ENCODE peak calls at places on chromosomes 16 and 17, in six cellular contexts. J is MM.1S, O is GM12878, X is HCT116, U is endothelial cell of umbilical vein, D is neural progenitor cell. Q is an unnamed sample. For H3K79me2, the result is how much of the 10 kb centered on the place peaks cover.

GRCh38 chr16:2749936-2750335 is 2.5 kb upstream of the SRRM2 start:
- DNase-seq in J (no peak), O (no peak), X (no peak), U (no peak), D (no peak), Q (no peak)

GRCh38 chr17:78981010-78981888 is 1.5 kb upstream of the LGALS3BP start:
- DNase-seq in J (no peak), O (no peak), X (no peak), U (no peak), D (peak), Q (no peak)

GRCh38 chr17:19418312-19418992 is 7.4 kb downstream of the RNF112 start:
- DNase-seq in J (peak), O (no peak), X (no peak), U (peak), D (no peak), Q (peak)

GRCh38 chr16:88649195-88649923 is 1.5 kb downstream of the CYBA start:
- DNase-seq in J (no peak), O (no peak), X (no peak), U (no peak), D (no peak), Q (no peak)

GRCh38 chr17:18933102-18934058 is 18.6 kb upstream of the SLC5A10 start:
- DNase-seq in J (no peak), O (no peak), X (no peak), U (no peak), D (no peak), Q (no peak)

GRCh38 chr17:82302991-82303943 is 14.1 kb downstream of the CD7 start:
- DNase-seq in J (no peak), O (no peak), X (no peak), U (no peak), D (no peak), Q (no peak)

GRCh38 chr17:1552911-1553310 is 9.7 kb downstream of the PITPNA start:
- DNase-seq in J (no peak), O (no peak), X (no peak), U (no peak), D (no peak), Q (no peak)

GRCh38 chr17:59859444-59860025 is 33.2 kb downstream of the TUBD1 start:
- DNase-seq in J (peak), O (no peak), X (no peak), U (peak), D (no peak), Q (peak)

GRCh38 chr17:80663783-80664206 is 119.2 kb downstream of the RPTOR start:
- DNase-seq in J (no peak), O (no peak), X (no peak), U (no peak), D (no peak), Q (peak)

GRCh38 chr17:31533546-31534155 is 142.2 kb downstream of the RAB11FIP4 start:
- DNase-seq in J (no peak), O (no peak), X (peak), U (peak), D (peak), Q (peak)

GRCh38 chr17:80786470-80786869 is 205.2 kb upstream of the CHMP6 start:
- DNase-seq in J (no peak), O (no peak), X (no peak), U (no peak), D (peak), Q (no peak)

GRCh38 chr16:86245351-86245750 is 265.0 kb upstream of the FOXF1 start:
- DNase-seq in J (no peak), O (no peak), X (no peak), U (no peak), D (no peak), Q (no peak)

GRCh38 chr16:90084215-90084614 is 7.1 kb upstream of the PRDM7 start:
- DNase-seq in J (no peak), O (no peak), X (no peak), U (no peak), D (no peak), Q (no peak)

GRCh38 chr16:57260294-57260929 is 15.4 kb downstream of the ARL2BP start:
- DNase-seq in J (no peak), O (peak), X (no peak), U (peak), D (peak), Q (peak)

GRCh38 chr16:20803561-20804214 is 2.6 kb downstream of the ERI2 start:
- DNase-seq in J (no peak), O (no peak), X (no peak), U (no peak), D (no peak), Q (no peak)

GRCh38 chr16:66948034-66948821 is 12.8 kb upstream of the CES3 start:
- DNase-seq in J (no peak), O (no peak), X (no peak), U (peak), D (no peak), Q (no peak)

GRCh38 chr17:4333041-4333440 is 33.4 kb downstream of the UBE2G1 start:
- DNase-seq in J (no peak), O (no peak), X (no peak), U (no peak), D (no peak), Q (no peak)
- H3K79me2 ChIP-seq in J (half or more), O (half or more), X (half or more), U (half or more), D (half or more), Q (half or more)

GRCh38 chr16:73082608-73083007 is 34.7 kb upstream of the ZFHX3 start:
- DNase-seq in J (no peak), O (no peak), X (no peak), U (no peak), D (no peak), Q (peak)
- H3K9ac ChIP-seq in J (no peak), O (no peak), X (no peak), U (no peak), D (no peak), Q (no peak)

GRCh38 chr17:67211742-67212141 is 33.3 kb downstream of the HELZ start:
- DNase-seq in J (no peak), O (no peak), X (no peak), U (no peak), D (no peak), Q (no peak)

GRCh38 chr17:67212231-67212630 is 32.8 kb downstream of the HELZ start:
- DNase-seq in J (no peak), O (no peak), X (no peak), U (no peak), D (no peak), Q (no peak)

GRCh38 chr17:67212716-67213417 is 32.1 kb downstream of the HELZ start:
- DNase-seq in J (no peak), O (no peak), X (no peak), U (no peak), D (no peak), Q (peak)

GRCh38 chr17:67208232-67208631 is 36.8 kb downstream of the HELZ start:
- DNase-seq in J (no peak), O (no peak), X (no peak), U (no peak), D (no peak), Q (no peak)

DNA sequence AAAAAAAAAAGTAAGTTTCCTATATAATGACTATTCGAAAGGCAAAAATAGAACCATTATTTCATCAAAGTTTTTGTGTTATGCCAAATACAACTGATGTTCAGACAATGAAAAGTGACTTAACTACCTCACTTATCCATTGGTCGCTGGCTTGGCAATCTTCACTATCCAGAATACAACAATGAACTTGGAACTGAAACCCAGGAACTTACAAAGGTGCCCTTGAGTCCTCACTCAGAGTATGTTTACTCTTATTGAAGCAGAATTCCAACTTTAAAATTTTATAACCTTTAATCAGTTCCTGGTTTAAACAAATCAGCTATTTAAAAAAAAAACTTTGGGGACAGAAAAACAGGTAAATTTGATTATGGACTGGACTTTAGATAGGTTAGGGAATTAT is 34.1 kb downstream of the HELZ start:
- DNase-seq in J (no peak), O (no peak), X (no peak), U (no peak), D (no peak), Q (no peak)
- H3K79me2 ChIP-seq in J (under half), O (under half), X (under half), U (under half), D (under half), Q (under half)

DNA sequence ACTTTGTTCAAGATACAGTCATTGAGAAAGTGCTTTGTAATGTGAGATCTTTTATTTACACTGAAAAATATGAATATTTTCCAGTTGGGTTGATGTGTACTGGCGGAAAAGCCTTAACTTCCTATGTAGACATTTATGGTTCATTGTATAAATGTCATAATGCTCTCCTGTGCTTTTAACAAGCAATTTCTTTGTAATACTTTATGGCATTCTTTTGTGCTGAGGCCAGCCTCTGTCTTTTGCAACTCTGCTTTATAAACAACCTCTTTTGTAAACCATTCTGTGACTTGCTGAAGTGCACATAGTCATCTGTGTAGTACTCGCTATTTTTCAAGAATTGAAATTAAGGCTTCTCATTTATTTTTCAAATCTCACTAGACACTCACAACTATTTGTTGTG is 291.2 kb downstream of the CDH11 start:
- DNase-seq in J (no peak), O (no peak), X (no peak), U (no peak), D (no peak), Q (peak)
- H3K9ac ChIP-seq in J (no peak), O (no peak), X (no peak), U (no peak), D (no peak), Q (no peak)

GRCh38 chr16:87459027-87459426 is 33.8 kb downstream of the ZCCHC14 start:
- DNase-seq in J (no peak), O (no peak), X (no peak), U (no peak), D (no peak), Q (no peak)

GRCh38 chr16:87463722-87464690 is 28.8 kb downstream of the ZCCHC14 start:
- DNase-seq in J (no peak), O (no peak), X (no peak), U (peak), D (no peak), Q (peak)

GRCh38 chr16:87459833-87460232 is 33.0 kb downstream of the ZCCHC14 start:
- DNase-seq in J (no peak), O (no peak), X (no peak), U (no peak), D (no peak), Q (no peak)

GRCh38 chr16:87460936-87461335 is 31.9 kb downstream of the ZCCHC14 start:
- DNase-seq in J (no peak), O (no peak), X (no peak), U (no peak), D (no peak), Q (no peak)

DNA sequence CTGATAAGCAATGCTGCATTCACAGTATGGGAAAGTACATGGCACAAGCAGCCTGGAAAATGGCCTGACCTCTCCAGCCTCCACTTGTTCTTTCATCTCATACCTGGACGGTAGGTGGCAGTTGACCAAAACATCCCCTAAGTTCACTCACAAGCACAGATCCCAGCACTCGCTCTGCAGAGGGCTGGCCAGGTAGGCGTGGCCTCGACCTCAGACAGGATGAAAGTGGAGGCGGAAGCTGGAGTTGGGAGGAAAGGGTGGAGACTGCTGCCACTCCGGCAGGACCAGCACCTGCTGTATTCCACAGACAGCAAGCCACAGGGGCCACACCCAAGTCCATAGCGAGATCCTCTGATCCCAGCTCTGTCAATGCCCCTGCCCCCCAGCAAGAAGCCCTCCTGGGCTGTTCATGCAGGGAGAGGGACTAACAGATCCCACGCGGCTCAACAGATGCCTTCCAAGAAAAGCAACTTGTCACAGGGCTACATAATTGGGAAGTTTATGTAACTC is 31.3 kb downstream of the ZCCHC14 start:
- DNase-seq in J (peak), O (no peak), X (peak), U (peak), D (peak), Q (peak)
- H3K79me2 ChIP-seq in J (under half), O (under half), X (under half), U (under half), D (half or more), Q (half or more)

DNA sequence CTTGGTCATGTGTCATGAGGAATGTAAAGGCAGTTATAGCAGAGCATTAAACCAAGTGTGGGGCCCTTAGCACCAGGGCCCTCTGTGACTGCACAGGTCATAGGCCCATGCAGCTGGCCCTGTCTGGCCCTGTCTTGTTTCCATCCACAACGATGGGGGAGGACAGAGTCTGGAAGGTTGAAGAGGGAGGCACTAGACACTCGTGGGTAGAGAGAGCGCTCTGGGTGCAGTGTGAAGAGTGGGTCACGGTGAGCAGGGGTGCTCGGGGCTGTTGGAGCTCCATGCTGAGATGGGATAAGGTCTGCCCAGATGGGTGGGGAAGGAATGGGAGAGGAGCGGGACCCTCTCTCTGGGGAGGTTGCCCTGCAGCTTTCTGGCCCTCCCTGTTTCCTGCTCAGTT is 12.8 kb upstream of the KSR1 start:
- DNase-seq in J (no peak), O (no peak), X (no peak), U (no peak), D (no peak), Q (no peak)
- H3K9ac ChIP-seq in J (no peak), O (no peak), X (no peak), U (no peak), D (no peak), Q (no peak)